ENCODE peak calls at places on chromosomes 2 and 18, in five cellular contexts. One of them, this sample, is unnamed.

GRCh38 chr18:46152808-46153617 is 48.8 kb downstream of the HAUS1 start:
- DNase-seq in fibroblast of lung: no peak
- DNase-seq in colonic mucosa: no peak
- DNase-seq in neuronal stem cell: peak; percentile 23
- DNase-seq in kidney: peak; percentile 77
- DNase-seq in this sample: no peak

GRCh38 chr2:8488001-8488738 is 193.7 kb upstream of the ID2 start:
- DNase-seq in fibroblast of lung: no peak
- DNase-seq in colonic mucosa: no peak
- DNase-seq in neuronal stem cell: no peak
- DNase-seq in kidney: no peak
- DNase-seq in this sample: peak; percentile 51

GRCh38 chr2:118967124-118967880 is 25.3 kb downstream of the MARCO start:
- DNase-seq in fibroblast of lung: no peak
- DNase-seq in colonic mucosa: no peak
- DNase-seq in neuronal stem cell: no peak
- DNase-seq in kidney: no peak
- DNase-seq in this sample: no peak

GRCh38 chr2:222722327-222722946 is 51.0 kb downstream of the MOGAT1 start:
- DNase-seq in fibroblast of lung: peak; percentile 79
- DNase-seq in colonic mucosa: no peak
- DNase-seq in neuronal stem cell: no peak
- DNase-seq in kidney: no peak
- DNase-seq in this sample: no peak

GRCh38 chr2:46477912-46478311 is 1.5 kb upstream of the TMEM247 start:
- DNase-seq in fibroblast of lung: no peak
- DNase-seq in colonic mucosa: no peak
- DNase-seq in neuronal stem cell: no peak
- DNase-seq in kidney: no peak
- DNase-seq in this sample: no peak

GRCh38 chr2:48829036-48829435 is 73.5 kb upstream of the LHCGR start:
- DNase-seq in fibroblast of lung: no peak
- DNase-seq in colonic mucosa: no peak
- DNase-seq in neuronal stem cell: no peak
- DNase-seq in kidney: no peak
- DNase-seq in this sample: no peak

GRCh38 chr2:182548031-182548950 is 121.5 kb upstream of the PDE1A start:
- DNase-seq in fibroblast of lung: peak; percentile 23
- DNase-seq in colonic mucosa: no peak
- DNase-seq in neuronal stem cell: no peak
- DNase-seq in kidney: no peak
- DNase-seq in this sample: no peak

GRCh38 chr18:79915161-79916127 is 36.0 kb downstream of the SLC66A2 start:
- DNase-seq in fibroblast of lung: no peak
- DNase-seq in colonic mucosa: no peak
- DNase-seq in neuronal stem cell: no peak
- DNase-seq in kidney: peak; percentile 71
- DNase-seq in this sample: no peak

GRCh38 chr2:145411493-145411892 is 891.6 kb upstream of the ZEB2 start:
- DNase-seq in fibroblast of lung: no peak
- DNase-seq in colonic mucosa: no peak
- DNase-seq in neuronal stem cell: no peak
- DNase-seq in kidney: no peak
- DNase-seq in this sample: peak; percentile 49

GRCh38 chr18:54946149-54946581 is 13.1 kb downstream of the CCDC68 start:
- DNase-seq in fibroblast of lung: peak; percentile 56
- DNase-seq in colonic mucosa: peak; percentile 91
- DNase-seq in neuronal stem cell: no peak
- DNase-seq in kidney: no peak
- DNase-seq in this sample: no peak

GRCh38 chr2:233100192-233100998 is 40.3 kb downstream of the INPP5D start:
- DNase-seq in fibroblast of lung: no peak
- DNase-seq in colonic mucosa: no peak
- DNase-seq in neuronal stem cell: no peak
- DNase-seq in kidney: no peak
- DNase-seq in this sample: peak; percentile 29

GRCh38 chr18:75638223-75638596 is 210.7 kb upstream of the SMIM21 start:
- DNase-seq in fibroblast of lung: peak; percentile 56
- DNase-seq in colonic mucosa: no peak
- DNase-seq in neuronal stem cell: no peak
- DNase-seq in kidney: no peak
- DNase-seq in this sample: no peak

GRCh38 chr2:98749053-98749450 is 18.1 kb upstream of the MGAT4A start:
- DNase-seq in fibroblast of lung: peak; percentile 24
- DNase-seq in colonic mucosa: no peak
- DNase-seq in neuronal stem cell: no peak
- DNase-seq in kidney: no peak
- DNase-seq in this sample: no peak

GRCh38 chr18:68428026-68428425 is 286.9 kb downstream of the TMX3 start:
- DNase-seq in fibroblast of lung: peak; percentile 89
- DNase-seq in colonic mucosa: no peak
- DNase-seq in neuronal stem cell: no peak
- DNase-seq in kidney: no peak
- DNase-seq in this sample: no peak

GRCh38 chr2:208304157-208304556 is 38.1 kb downstream of the PIKFYVE start:
- DNase-seq in fibroblast of lung: no peak
- DNase-seq in colonic mucosa: no peak
- DNase-seq in neuronal stem cell: no peak
- DNase-seq in kidney: no peak
- DNase-seq in this sample: no peak

GRCh38 chr2:240615830-240616547 is 9.3 kb upstream of the GPR35 start:
- DNase-seq in fibroblast of lung: no peak
- DNase-seq in colonic mucosa: no peak
- DNase-seq in neuronal stem cell: no peak
- DNase-seq in kidney: peak; percentile 41
- DNase-seq in this sample: peak; percentile 45

GRCh38 chr18:44548291-44549221 is 132.1 kb upstream of the SETBP1 start:
- DNase-seq in fibroblast of lung: peak; percentile 41
- DNase-seq in colonic mucosa: peak; percentile 28
- DNase-seq in neuronal stem cell: no peak
- DNase-seq in kidney: no peak
- DNase-seq in this sample: no peak

GRCh38 chr2:160156665-160157064 is 43.4 kb downstream of the ITGB6 start:
- DNase-seq in fibroblast of lung: peak; percentile 74
- DNase-seq in colonic mucosa: no peak
- DNase-seq in neuronal stem cell: no peak
- DNase-seq in kidney: no peak
- DNase-seq in this sample: no peak

GRCh38 chr18:9969247-9969646 is 55.4 kb downstream of the VAPA start:
- DNase-seq in fibroblast of lung: no peak
- DNase-seq in colonic mucosa: no peak
- DNase-seq in neuronal stem cell: no peak
- DNase-seq in kidney: no peak
- DNase-seq in this sample: no peak

GRCh38 chr2:26346454-26347053 is at the start of gene ADGRF3:
- DNase-seq in fibroblast of lung: peak; percentile 48
- DNase-seq in colonic mucosa: peak; percentile 80
- DNase-seq in neuronal stem cell: peak; percentile 35
- DNase-seq in kidney: peak; percentile 81
- DNase-seq in this sample: peak; percentile 84

GRCh38 chr2:71243548-71244301 is 16.8 kb upstream of the PAIP2B start:
- DNase-seq in fibroblast of lung: no peak
- DNase-seq in colonic mucosa: no peak
- DNase-seq in neuronal stem cell: no peak
- DNase-seq in kidney: no peak
- DNase-seq in this sample: no peak

GRCh38 chr2:169900686-169901085 is 73.4 kb downstream of the UBR3 start:
- DNase-seq in fibroblast of lung: no peak
- DNase-seq in colonic mucosa: no peak
- DNase-seq in neuronal stem cell: no peak
- DNase-seq in kidney: no peak
- DNase-seq in this sample: no peak

GRCh38 chr2:99806758-99807157 is 316.9 kb upstream of the REV1 start:
- DNase-seq in fibroblast of lung: peak; percentile 39
- DNase-seq in colonic mucosa: no peak
- DNase-seq in neuronal stem cell: no peak
- DNase-seq in kidney: no peak
- DNase-seq in this sample: no peak

GRCh38 chr2:54899576-54900200 is 150.6 kb downstream of the RTN4 start:
- DNase-seq in fibroblast of lung: peak; percentile 80
- DNase-seq in colonic mucosa: no peak
- DNase-seq in neuronal stem cell: peak; percentile 3
- DNase-seq in kidney: no peak
- DNase-seq in this sample: no peak

GRCh38 chr2:169772651-169773050 is 26.0 kb upstream of the SSB start:
- DNase-seq in fibroblast of lung: no peak
- DNase-seq in colonic mucosa: no peak
- DNase-seq in neuronal stem cell: no peak
- DNase-seq in kidney: no peak
- DNase-seq in this sample: no peak

GRCh38 chr2:106159867-106160785 is 34.0 kb downstream of the UXS1 start:
- DNase-seq in fibroblast of lung: no peak
- DNase-seq in colonic mucosa: no peak
- DNase-seq in neuronal stem cell: no peak
- DNase-seq in kidney: no peak
- DNase-seq in this sample: peak; percentile 59

GRCh38 chr2:234446404-234447076 is 50.3 kb downstream of the ARL4C start:
- DNase-seq in fibroblast of lung: no peak
- DNase-seq in colonic mucosa: peak; percentile 49
- DNase-seq in neuronal stem cell: no peak
- DNase-seq in kidney: peak; percentile 88
- DNase-seq in this sample: peak; percentile 89

GRCh38 chr2:173667415-173667814 is 297.8 kb downstream of the SP3 start:
- DNase-seq in fibroblast of lung: no peak
- DNase-seq in colonic mucosa: no peak
- DNase-seq in neuronal stem cell: no peak
- DNase-seq in kidney: no peak
- DNase-seq in this sample: no peak

GRCh38 chr18:46458472-46458871 is 198.5 kb downstream of the LOXHD1 start:
- DNase-seq in fibroblast of lung: no peak
- DNase-seq in colonic mucosa: no peak
- DNase-seq in neuronal stem cell: no peak
- DNase-seq in kidney: no peak
- DNase-seq in this sample: no peak

GRCh38 chr2:232436381-232437129 is 19.4 kb upstream of the ALPI start:
- DNase-seq in fibroblast of lung: no peak
- DNase-seq in colonic mucosa: peak; percentile 15
- DNase-seq in neuronal stem cell: no peak
- DNase-seq in kidney: peak; percentile 52
- DNase-seq in this sample: peak; percentile 22

GRCh38 chr2:75787532-75788132 is 76.9 kb upstream of the GCFC2 start:
- DNase-seq in fibroblast of lung: peak; percentile 46
- DNase-seq in colonic mucosa: no peak
- DNase-seq in neuronal stem cell: peak; percentile 45
- DNase-seq in kidney: no peak
- DNase-seq in this sample: no peak

DNA sequence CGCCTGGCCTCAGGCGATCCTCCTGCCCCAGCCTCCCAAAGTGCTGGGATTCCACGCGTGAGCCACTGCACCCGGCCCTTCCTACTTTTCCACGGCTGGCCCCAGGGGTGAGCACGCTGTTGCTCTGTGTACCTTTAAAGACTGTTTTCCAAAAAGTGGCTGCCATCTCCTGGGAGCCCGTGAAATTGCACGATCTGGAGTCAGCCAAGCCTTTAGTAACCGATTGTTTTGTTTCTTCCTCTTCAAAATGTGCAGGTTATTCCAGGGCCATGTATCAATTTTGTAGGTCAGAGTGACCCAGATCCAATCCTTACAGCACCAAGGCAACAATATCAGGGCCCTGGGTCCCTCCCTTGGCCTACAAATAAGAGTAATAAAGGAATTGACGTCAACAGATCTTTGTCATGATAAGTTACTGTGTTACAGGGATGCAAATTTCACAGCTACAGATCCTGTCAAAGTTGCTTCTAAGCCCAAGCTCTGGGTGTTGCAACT is 135.6 kb upstream of the ZNF236 start:
- DNase-seq in fibroblast of lung: peak; percentile 70
- DNase-seq in colonic mucosa: peak; percentile 43
- DNase-seq in neuronal stem cell: peak; percentile 42
- DNase-seq in kidney: no peak
- DNase-seq in this sample: peak; percentile 51
- H3K27ac ChIP-seq in fibroblast of lung: no peak overlapping the region
- H3K27ac ChIP-seq in colonic mucosa: no peak overlapping the region
- H3K27ac ChIP-seq in neuronal stem cell: no peak overlapping the region
- H3K27ac ChIP-seq in kidney: peak overlapping the region; percentile 60
- H3K27ac ChIP-seq in this sample: peak overlapping the region; percentile 39

DNA sequence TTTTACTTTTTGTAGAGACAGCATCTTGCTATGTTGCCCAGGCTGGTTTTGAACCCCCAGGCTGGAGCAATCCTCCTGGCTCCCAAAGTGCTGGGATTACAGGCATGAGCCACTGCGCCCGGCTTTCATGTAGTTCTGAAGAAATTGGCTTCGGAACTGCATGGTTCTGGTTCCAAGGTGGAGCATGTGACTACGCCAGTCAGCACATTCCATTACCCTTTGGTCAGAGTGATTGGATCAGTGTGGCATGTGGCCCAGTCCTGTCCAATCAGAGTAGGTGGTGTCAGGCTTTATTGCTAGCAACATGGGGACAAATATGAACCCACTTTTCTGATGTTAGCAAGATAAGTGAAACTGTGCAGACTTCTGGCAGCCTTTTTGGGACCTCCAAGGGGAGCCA is 16.3 kb upstream of the ATOH8 start:
- DNase-seq in fibroblast of lung: peak; percentile 95
- DNase-seq in colonic mucosa: peak; percentile 65
- DNase-seq in neuronal stem cell: no peak
- DNase-seq in kidney: peak; percentile 66
- DNase-seq in this sample: no peak
- H3K4me1 ChIP-seq in fibroblast of lung: peaks cover 25% of the 10 kb centered on the region
- H3K4me1 ChIP-seq in colonic mucosa: peaks cover 4% of the 10 kb centered on the region
- H3K4me1 ChIP-seq in neuronal stem cell: peaks cover 14% of the 10 kb centered on the region
- H3K4me1 ChIP-seq in kidney: peaks cover 30% of the 10 kb centered on the region
- H3K4me1 ChIP-seq in this sample: no peaks in the 10 kb centered on the region

GRCh38 chr18:23992119-23992940 is 22.2 kb upstream of the TTC39C start:
- DNase-seq in fibroblast of lung: peak; percentile 39
- DNase-seq in colonic mucosa: no peak
- DNase-seq in neuronal stem cell: no peak
- DNase-seq in kidney: no peak
- DNase-seq in this sample: peak; percentile 42
- H3K4me3 ChIP-seq in fibroblast of lung: no peak overlapping the region
- H3K4me3 ChIP-seq in colonic mucosa: no peak overlapping the region
- H3K4me3 ChIP-seq in neuronal stem cell: no peak overlapping the region
- H3K4me3 ChIP-seq in kidney: no peak overlapping the region
- H3K4me3 ChIP-seq in this sample: no peak overlapping the region

DNA sequence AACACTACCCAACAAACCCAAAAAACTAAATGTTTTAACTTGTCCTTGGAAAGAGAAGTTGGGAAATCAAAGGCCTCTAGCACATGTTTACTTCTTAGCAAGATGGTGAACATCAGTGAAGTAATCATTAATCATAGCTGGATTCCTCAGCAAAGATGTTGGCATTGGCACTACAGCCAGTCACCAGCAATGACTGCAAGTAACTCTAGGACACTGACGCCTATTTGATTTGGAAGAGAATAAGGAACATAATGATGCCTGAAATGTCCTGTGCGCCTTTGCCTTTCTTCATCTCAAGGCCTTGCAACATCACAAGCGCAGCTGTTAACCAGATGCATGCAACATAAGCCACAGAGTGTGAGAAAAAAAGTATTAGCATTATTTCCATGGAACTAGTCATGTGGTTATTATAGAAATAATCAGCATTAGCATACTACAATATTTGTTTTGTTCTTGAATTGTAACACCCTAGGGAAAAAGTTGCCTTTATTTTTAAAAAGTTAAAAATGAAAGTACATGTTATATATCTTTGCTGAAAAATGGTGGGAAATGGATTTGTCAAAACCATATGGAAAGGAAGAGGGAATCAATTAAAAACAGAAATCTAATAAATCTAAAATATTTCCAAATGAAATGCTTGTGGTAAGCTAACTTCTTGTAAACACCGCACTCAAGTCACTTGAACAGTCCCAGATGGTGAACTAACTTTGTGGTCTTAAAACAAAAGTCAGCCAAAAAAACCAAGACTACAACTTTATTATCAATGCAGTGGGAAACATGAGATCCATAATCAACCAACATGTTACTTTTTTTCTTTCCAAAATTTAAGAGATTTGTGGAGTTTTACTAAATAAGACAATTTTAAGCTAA is 55.6 kb downstream of the THADA start:
- DNase-seq in fibroblast of lung: peak; percentile 100
- DNase-seq in colonic mucosa: peak; percentile 38
- DNase-seq in neuronal stem cell: no peak
- DNase-seq in kidney: peak; percentile 63
- DNase-seq in this sample: peak; percentile 28
- H3K27ac ChIP-seq in fibroblast of lung: peak overlapping the region; percentile 53
- H3K27ac ChIP-seq in colonic mucosa: peak overlapping the region; percentile 3
- H3K27ac ChIP-seq in neuronal stem cell: no peak overlapping the region
- H3K27ac ChIP-seq in kidney: no peak overlapping the region
- H3K27ac ChIP-seq in this sample: peak overlapping the region; percentile 6

This sample was measured in Peyer's patch.